ENCODE peak calls at places on chromosomes 5 and 9, in five cellular contexts. N is HTR-8/SVneo, P is NCI-H748 treated with DMSO at 0.1 percent for 48 hours, R is caudate nucleus, W is endothelial cell. U is an unnamed sample.

GRCh38 chr5:160207061-160207460 is 22.2 kb upstream of the FABP6 start:
- DNase-seq in R (no peak), N (no peak), P (no peak), W (no peak), U (no peak)

GRCh38 chr5:9538504-9538903 is 7.4 kb downstream of the SEMA5A start:
- DNase-seq in P (no peak), N (no peak), R (no peak), W (no peak), U (no peak)

GRCh38 chr9:81537964-81538363 is 151.4 kb downstream of the TLE1 start:
- DNase-seq in N (no peak), P (no peak), R (no peak), W (no peak), U (no peak)

GRCh38 chr5:181088289-181088688 is 42.7 kb downstream of the OR2V1 start:
- DNase-seq in R (no peak), P (no peak), N (peak; percentile 22), W (no peak), U (no peak)

GRCh38 chr9:79788662-79789061 is 216.9 kb downstream of the TLE4 start:
- DNase-seq in R (no peak), N (no peak), W (no peak), P (no peak), U (no peak)

GRCh38 chr5:66596791-66597757 is 881 bp downstream of the MAST4 start:
- DNase-seq in R (no peak), W (peak; percentile 50), P (peak; percentile 77), N (peak; percentile 8), U (peak; percentile 60)

GRCh38 chr9:78967557-78968212 is 604.1 kb upstream of the TLE4 start:
- DNase-seq in N (no peak), R (no peak), W (no peak), P (no peak), U (no peak)

GRCh38 chr5:17123785-17124184 is 93.6 kb upstream of the BASP1 start:
- DNase-seq in W (no peak), R (no peak), P (no peak), N (no peak), U (no peak)

GRCh38 chr9:96646081-96646991 is 8.8 kb downstream of the PRXL2C start:
- DNase-seq in W (no peak), R (no peak), P (no peak), N (no peak), U (no peak)

GRCh38 chr5:66892715-66893114 is 296.5 kb downstream of the MAST4 start:
- DNase-seq in W (no peak), P (no peak), R (no peak), N (no peak), U (no peak)

GRCh38 chr5:53820119-53820801 is 259.8 kb downstream of the NDUFS4 start:
- DNase-seq in W (no peak), N (no peak), R (no peak), P (no peak), U (no peak)

GRCh38 chr5:50580506-50580905 is 85.9 kb upstream of the PARP8 start:
- DNase-seq in P (no peak), R (no peak), N (no peak), W (no peak), U (no peak)

GRCh38 chr5:137431051-137431450 is 68.1 kb downstream of the SPOCK1 start:
- DNase-seq in N (no peak), P (no peak), W (no peak), R (no peak), U (no peak)

GRCh38 chr5:123719004-123719403 is 207.0 kb downstream of the CSNK1G3 start:
- DNase-seq in W (no peak), N (no peak), R (no peak), P (no peak), U (no peak)

GRCh38 chr5:19370655-19371386 is 617.2 kb downstream of the CDH18 start:
- DNase-seq in W (no peak), R (no peak), N (no peak), P (no peak), U (no peak)

GRCh38 chr5:124741711-124742496 is 4.5 kb downstream of the ZNF608 start:
- DNase-seq in W (no peak), P (peak; percentile 48), R (no peak), N (peak; percentile 61), U (no peak)

GRCh38 chr5:178463321-178464155 is 126.7 kb downstream of the COL23A1 start:
- DNase-seq in P (no peak), W (no peak), R (no peak), N (no peak), U (no peak)

GRCh38 chr5:56759521-56759920 is 55.8 kb upstream of the MAP3K1 start:
- DNase-seq in R (no peak), P (no peak), N (no peak), W (no peak), U (no peak)

GRCh38 chr9:75001719-75002421 is 26.2 kb downstream of the CARNMT1 start:
- DNase-seq in N (peak; percentile 31), W (peak; percentile 8), R (no peak), P (peak; percentile 25), U (no peak)

GRCh38 chr5:157269165-157269671 is 3.3 kb downstream of the CYFIP2 start:
- DNase-seq in P (no peak), R (no peak), N (no peak), W (no peak), U (no peak)

GRCh38 chr9:81498576-81498975 is 190.8 kb downstream of the TLE1 start:
- DNase-seq in W (no peak), R (no peak), P (no peak), N (no peak), U (no peak)

GRCh38 chr9:85262333-85262732 is 479.4 kb downstream of the AGTPBP1 start:
- DNase-seq in N (no peak), W (no peak), R (no peak), P (no peak), U (no peak)

GRCh38 chr9:92682269-92682668 is 12.3 kb upstream of the IPPK start:
- DNase-seq in N (no peak), P (no peak), R (no peak), W (no peak), U (no peak)